ENCODE peak calls at places on chromosome 11, in nine cellular contexts. One of them, this sample, is unnamed.

GRCh38 chr11:48005133-48005532 is 24.8 kb downstream of the PTPRJ start:
- DNase-seq in upper lobe of left lung: no peak
- DNase-seq in vagina: no peak
- DNase-seq in H1: no peak
- DNase-seq in spleen: peak
- DNase-seq in breast epithelium: no peak
- DNase-seq in K562: no peak
- DNase-seq in transverse colon: no peak
- DNase-seq in stomach: no peak
- DNase-seq in this sample: no peak

GRCh38 chr11:118435233-118435892 is 929 bp upstream of the KMT2A start:
- DNase-seq in upper lobe of left lung: peak
- DNase-seq in vagina: no peak
- DNase-seq in H1: peak
- DNase-seq in spleen: peak
- DNase-seq in breast epithelium: no peak
- DNase-seq in K562: peak
- DNase-seq in transverse colon: peak
- DNase-seq in stomach: peak
- DNase-seq in this sample: peak

GRCh38 chr11:119641991-119642745 is 86.8 kb downstream of the NECTIN1 start:
- DNase-seq in upper lobe of left lung: no peak
- DNase-seq in vagina: no peak
- DNase-seq in H1: no peak
- DNase-seq in spleen: no peak
- DNase-seq in breast epithelium: no peak
- DNase-seq in K562: peak
- DNase-seq in transverse colon: no peak
- DNase-seq in stomach: no peak
- DNase-seq in this sample: no peak

GRCh38 chr11:117626576-117626975 is 170.4 kb downstream of the DSCAML1 start:
- DNase-seq in upper lobe of left lung: no peak
- DNase-seq in vagina: no peak
- DNase-seq in H1: no peak
- DNase-seq in spleen: peak
- DNase-seq in breast epithelium: no peak
- DNase-seq in K562: no peak
- DNase-seq in transverse colon: no peak
- DNase-seq in stomach: no peak
- DNase-seq in this sample: peak

GRCh38 chr11:101255036-101255435 is 125.4 kb upstream of the PGR start:
- DNase-seq in upper lobe of left lung: no peak
- DNase-seq in vagina: no peak
- DNase-seq in H1: no peak
- DNase-seq in spleen: no peak
- DNase-seq in breast epithelium: no peak
- DNase-seq in K562: no peak
- DNase-seq in transverse colon: no peak
- DNase-seq in stomach: no peak
- DNase-seq in this sample: no peak

GRCh38 chr11:9459573-9460321 is 1.1 kb upstream of the ZNF143 start:
- DNase-seq in upper lobe of left lung: peak
- DNase-seq in vagina: no peak
- DNase-seq in H1: no peak
- DNase-seq in spleen: peak
- DNase-seq in breast epithelium: no peak
- DNase-seq in K562: no peak
- DNase-seq in transverse colon: peak
- DNase-seq in stomach: no peak
- DNase-seq in this sample: no peak

GRCh38 chr11:118211006-118211405 is 13.8 kb downstream of the JAML start:
- DNase-seq in upper lobe of left lung: no peak
- DNase-seq in vagina: no peak
- DNase-seq in H1: peak
- DNase-seq in spleen: no peak
- DNase-seq in breast epithelium: no peak
- DNase-seq in K562: no peak
- DNase-seq in transverse colon: no peak
- DNase-seq in stomach: no peak
- DNase-seq in this sample: no peak

GRCh38 chr11:86063536-86063935 is 5.3 kb downstream of the PICALM start:
- DNase-seq in upper lobe of left lung: no peak
- DNase-seq in vagina: no peak
- DNase-seq in H1: no peak
- DNase-seq in spleen: no peak
- DNase-seq in breast epithelium: no peak
- DNase-seq in K562: no peak
- DNase-seq in transverse colon: no peak
- DNase-seq in stomach: no peak
- DNase-seq in this sample: no peak

GRCh38 chr11:91248199-91248807 is 976.3 kb upstream of the FAT3 start:
- DNase-seq in upper lobe of left lung: no peak
- DNase-seq in vagina: no peak
- DNase-seq in H1: no peak
- DNase-seq in spleen: no peak
- DNase-seq in breast epithelium: no peak
- DNase-seq in K562: peak
- DNase-seq in transverse colon: no peak
- DNase-seq in stomach: peak
- DNase-seq in this sample: no peak

GRCh38 chr11:117426297-117426685 is 98.6 kb downstream of the CEP164 start:
- DNase-seq in upper lobe of left lung: peak
- DNase-seq in vagina: no peak
- DNase-seq in H1: peak
- DNase-seq in spleen: peak
- DNase-seq in breast epithelium: peak
- DNase-seq in K562: peak
- DNase-seq in transverse colon: peak
- DNase-seq in stomach: peak
- DNase-seq in this sample: no peak

GRCh38 chr11:76048763-76049162 is 157.5 kb downstream of the WNT11 start:
- DNase-seq in upper lobe of left lung: no peak
- DNase-seq in vagina: no peak
- DNase-seq in H1: no peak
- DNase-seq in spleen: no peak
- DNase-seq in breast epithelium: no peak
- DNase-seq in K562: no peak
- DNase-seq in transverse colon: no peak
- DNase-seq in stomach: no peak
- DNase-seq in this sample: no peak

GRCh38 chr11:73330569-73331093 is 22.6 kb downstream of the ARHGEF17 start:
- DNase-seq in upper lobe of left lung: no peak
- DNase-seq in vagina: no peak
- DNase-seq in H1: no peak
- DNase-seq in spleen: no peak
- DNase-seq in breast epithelium: no peak
- DNase-seq in K562: peak
- DNase-seq in transverse colon: no peak
- DNase-seq in stomach: no peak
- DNase-seq in this sample: no peak
- TF ChIP-seq CTCF in upper lobe of left lung: peak
- TF ChIP-seq CTCF in vagina: no peak
- TF ChIP-seq CTCF in H1: peak
- TF ChIP-seq CTCF in spleen: no peak
- TF ChIP-seq CTCF in breast epithelium: no peak
- TF ChIP-seq CTCF in K562: peak
- TF ChIP-seq CTCF in transverse colon: no peak
- TF ChIP-seq CTCF in stomach: no peak
- TF ChIP-seq CTCF in this sample: no peak

GRCh38 chr11:12088047-12088481 is 22.3 kb upstream of the MICAL2 start:
- DNase-seq in upper lobe of left lung: peak
- DNase-seq in vagina: no peak
- DNase-seq in H1: no peak
- DNase-seq in spleen: no peak
- DNase-seq in breast epithelium: no peak
- DNase-seq in K562: peak
- DNase-seq in transverse colon: peak
- DNase-seq in stomach: no peak
- DNase-seq in this sample: no peak
- TF ChIP-seq POLR2A in upper lobe of left lung: no peak
- TF ChIP-seq POLR2A in vagina: no peak
- TF ChIP-seq POLR2A in H1: no peak
- TF ChIP-seq POLR2A in spleen: no peak
- TF ChIP-seq POLR2A in breast epithelium: no peak
- TF ChIP-seq POLR2A in K562: no peak
- TF ChIP-seq POLR2A in transverse colon: no peak
- TF ChIP-seq POLR2A in stomach: no peak
- TF ChIP-seq POLR2A in this sample: no peak

GRCh38 chr11:134519390-134519750 is 107.3 kb upstream of the B3GAT1 start:
- DNase-seq in upper lobe of left lung: no peak
- DNase-seq in vagina: no peak
- DNase-seq in H1: no peak
- DNase-seq in spleen: peak
- DNase-seq in breast epithelium: no peak
- DNase-seq in K562: no peak
- DNase-seq in transverse colon: no peak
- DNase-seq in stomach: no peak
- DNase-seq in this sample: no peak
- TF ChIP-seq POLR2AphosphoS5 in upper lobe of left lung: no peak
- TF ChIP-seq POLR2AphosphoS5 in vagina: no peak
- TF ChIP-seq POLR2AphosphoS5 in H1: no peak
- TF ChIP-seq POLR2AphosphoS5 in spleen: no peak
- TF ChIP-seq POLR2AphosphoS5 in breast epithelium: no peak
- TF ChIP-seq POLR2AphosphoS5 in K562: no peak
- TF ChIP-seq POLR2AphosphoS5 in transverse colon: no peak
- TF ChIP-seq POLR2AphosphoS5 in stomach: no peak
- TF ChIP-seq POLR2AphosphoS5 in this sample: no peak

GRCh38 chr11:64314805-64315561 is 2.4 kb downstream of the TRMT112 start:
- DNase-seq in upper lobe of left lung: no peak
- DNase-seq in vagina: no peak
- DNase-seq in H1: no peak
- DNase-seq in spleen: no peak
- DNase-seq in breast epithelium: no peak
- DNase-seq in K562: no peak
- DNase-seq in transverse colon: no peak
- DNase-seq in stomach: no peak
- DNase-seq in this sample: no peak
- TF ChIP-seq CTCF in upper lobe of left lung: no peak
- TF ChIP-seq CTCF in vagina: no peak
- TF ChIP-seq CTCF in H1: no peak
- TF ChIP-seq CTCF in spleen: no peak
- TF ChIP-seq CTCF in breast epithelium: no peak
- TF ChIP-seq CTCF in K562: peak
- TF ChIP-seq CTCF in transverse colon: no peak
- TF ChIP-seq CTCF in stomach: no peak
- TF ChIP-seq CTCF in this sample: no peak

GRCh38 chr11:33860926-33861325 is 30.9 kb downstream of the LMO2 start:
- DNase-seq in upper lobe of left lung: no peak
- DNase-seq in vagina: no peak
- DNase-seq in H1: no peak
- DNase-seq in spleen: no peak
- DNase-seq in breast epithelium: no peak
- DNase-seq in K562: no peak
- DNase-seq in transverse colon: no peak
- DNase-seq in stomach: no peak
- DNase-seq in this sample: no peak
- TF ChIP-seq POLR2A in upper lobe of left lung: no peak
- TF ChIP-seq POLR2A in vagina: no peak
- TF ChIP-seq POLR2A in H1: no peak
- TF ChIP-seq POLR2A in spleen: no peak
- TF ChIP-seq POLR2A in breast epithelium: no peak
- TF ChIP-seq POLR2A in K562: no peak
- TF ChIP-seq POLR2A in transverse colon: no peak
- TF ChIP-seq POLR2A in stomach: no peak
- TF ChIP-seq POLR2A in this sample: no peak

GRCh38 chr11:65041206-65042035 is at the start of gene SAC3D1:
- DNase-seq in upper lobe of left lung: peak
- DNase-seq in vagina: no peak
- DNase-seq in H1: no peak
- DNase-seq in spleen: no peak
- DNase-seq in breast epithelium: no peak
- DNase-seq in K562: peak
- DNase-seq in transverse colon: peak
- DNase-seq in stomach: peak
- DNase-seq in this sample: no peak
- TF ChIP-seq POLR2AphosphoS5 in upper lobe of left lung: no peak
- TF ChIP-seq POLR2AphosphoS5 in vagina: no peak
- TF ChIP-seq POLR2AphosphoS5 in H1: peak
- TF ChIP-seq POLR2AphosphoS5 in spleen: no peak
- TF ChIP-seq POLR2AphosphoS5 in breast epithelium: no peak
- TF ChIP-seq POLR2AphosphoS5 in K562: no peak
- TF ChIP-seq POLR2AphosphoS5 in transverse colon: no peak
- TF ChIP-seq POLR2AphosphoS5 in stomach: no peak
- TF ChIP-seq POLR2AphosphoS5 in this sample: no peak

GRCh38 chr11:762421-763072 is 14.7 kb downstream of the GATD1 start:
- DNase-seq in upper lobe of left lung: peak
- DNase-seq in vagina: no peak
- DNase-seq in H1: no peak
- DNase-seq in spleen: peak
- DNase-seq in breast epithelium: no peak
- DNase-seq in K562: peak
- DNase-seq in transverse colon: peak
- DNase-seq in stomach: peak
- DNase-seq in this sample: no peak
- TF ChIP-seq CTCF in upper lobe of left lung: peak
- TF ChIP-seq CTCF in vagina: no peak
- TF ChIP-seq CTCF in H1: peak
- TF ChIP-seq CTCF in spleen: no peak
- TF ChIP-seq CTCF in breast epithelium: peak
- TF ChIP-seq CTCF in K562: peak
- TF ChIP-seq CTCF in transverse colon: peak
- TF ChIP-seq CTCF in stomach: no peak
- TF ChIP-seq CTCF in this sample: no peak

GRCh38 chr11:8363924-8364323 is 100.2 kb upstream of the LMO1 start:
- DNase-seq in upper lobe of left lung: no peak
- DNase-seq in vagina: no peak
- DNase-seq in H1: no peak
- DNase-seq in spleen: peak
- DNase-seq in breast epithelium: no peak
- DNase-seq in K562: no peak
- DNase-seq in transverse colon: no peak
- DNase-seq in stomach: no peak
- DNase-seq in this sample: no peak
- TF ChIP-seq POLR2A in upper lobe of left lung: no peak
- TF ChIP-seq POLR2A in vagina: no peak
- TF ChIP-seq POLR2A in H1: no peak
- TF ChIP-seq POLR2A in spleen: no peak
- TF ChIP-seq POLR2A in breast epithelium: no peak
- TF ChIP-seq POLR2A in K562: no peak
- TF ChIP-seq POLR2A in transverse colon: no peak
- TF ChIP-seq POLR2A in stomach: no peak
- TF ChIP-seq POLR2A in this sample: no peak

This sample was measured in suprapubic skin.